ENCODE peak calls at places on chromosomes 2 and 18, in five cellular contexts. C, M, G, S and W are unnamed samples.

GRCh38 chr2:131584380-131584779 is 56.7 kb downstream of the CCDC74A start:
- DNase-seq in C (no peak), M (no peak), G (no peak), S (no peak), W (no peak)

GRCh38 chr18:8052237-8052701 is 485.2 kb downstream of the PTPRM start:
- DNase-seq in C (no peak), M (no peak), G (no peak), S (no peak), W (no peak)

GRCh38 chr2:109558076-109558882 is 55.5 kb downstream of the SEPTIN10 start:
- DNase-seq in C (no peak), M (peak), G (no peak), S (no peak), W (no peak)

GRCh38 chr2:890791-891190 is 59.9 kb upstream of the SNTG2 start:
- DNase-seq in C (no peak), M (peak), G (no peak), S (no peak), W (no peak)

GRCh38 chr2:213281156-213281555 is 3.1 kb upstream of the SPAG16 start:
- DNase-seq in C (no peak), M (peak), G (no peak), S (no peak), W (no peak)

GRCh38 chr18:27143580-27144287 is 41.4 kb downstream of the CHST9 start:
- DNase-seq in C (no peak), M (no peak), G (no peak), S (no peak), W (no peak)

GRCh38 chr2:8514748-8515389 is 167.0 kb upstream of the ID2 start:
- DNase-seq in C (peak), M (no peak), G (no peak), S (peak), W (peak)

GRCh38 chr2:43634604-43635306 is 2.3 kb upstream of the PLEKHH2 start:
- DNase-seq in C (no peak), M (peak), G (no peak), S (peak), W (no peak)

GRCh38 chr2:145623136-145623535 is 1103.2 kb upstream of the ZEB2 start:
- DNase-seq in C (no peak), M (peak), G (no peak), S (no peak), W (no peak)

GRCh38 chr18:59454909-59455727 is 96.1 kb upstream of the LMAN1 start:
- DNase-seq in C (no peak), M (no peak), G (no peak), S (peak), W (no peak)

GRCh38 chr18:24659837-24660720 is 199.6 kb downstream of the HRH4 start:
- DNase-seq in C (peak), M (peak), G (peak), S (no peak), W (no peak)

GRCh38 chr2:150554046-150554445 is 66.6 kb upstream of the RND3 start:
- DNase-seq in C (no peak), M (no peak), G (no peak), S (no peak), W (no peak)

GRCh38 chr2:29632018-29632417 is 289.4 kb downstream of the ALK start:
- DNase-seq in C (no peak), M (no peak), G (no peak), S (no peak), W (no peak)

GRCh38 chr2:37926635-37927034 is 1.5 kb downstream of the RMDN2 start:
- DNase-seq in C (no peak), M (no peak), G (no peak), S (no peak), W (no peak)

GRCh38 chr2:71751590-71751989 is 298.2 kb downstream of the DYSF start:
- DNase-seq in C (no peak), M (no peak), G (no peak), S (no peak), W (no peak)

GRCh38 chr18:11502368-11502767 is 107.0 kb upstream of the SLC35G4 start:
- DNase-seq in C (no peak), M (peak), G (no peak), S (no peak), W (no peak)

GRCh38 chr2:188940171-188940570 is 34.0 kb upstream of the COL3A1 start:
- DNase-seq in C (no peak), M (no peak), G (no peak), S (no peak), W (no peak)

GRCh38 chr18:42064109-42064508 is 109.1 kb downstream of the PIK3C3 start:
- DNase-seq in C (no peak), M (no peak), G (no peak), S (no peak), W (no peak)

GRCh38 chr18:45775241-45775676 is 50.2 kb upstream of the SIGLEC15 start:
- DNase-seq in C (peak), M (peak), G (peak), S (no peak), W (peak)

GRCh38 chr2:240571314-240571973 is 3.2 kb downstream of the RNPEPL1 start:
- DNase-seq in C (no peak), M (no peak), G (no peak), S (no peak), W (no peak)

GRCh38 chr18:45951021-45951714 is 16.0 kb downstream of the EPG5 start:
- DNase-seq in C (no peak), M (no peak), G (no peak), S (no peak), W (no peak)

GRCh38 chr2:236667526-236667925 is 97.9 kb downstream of the ACKR3 start:
- DNase-seq in C (no peak), M (no peak), G (no peak), S (no peak), W (no peak)

GRCh38 chr2:27960237-27960912 is 69.8 kb downstream of the BABAM2 start:
- DNase-seq in C (no peak), M (peak), G (no peak), S (no peak), W (no peak)

GRCh38 chr2:240255811-240256703 is 115.6 kb upstream of the OTOS start:
- DNase-seq in C (no peak), M (no peak), G (no peak), S (no peak), W (no peak)

GRCh38 chr18:48956378-48956777 is 5.6 kb upstream of the SMAD7 start:
- DNase-seq in C (no peak), M (no peak), G (no peak), S (no peak), W (no peak)

GRCh38 chr18:52118684-52119083 is 221.3 kb upstream of the DCC start:
- DNase-seq in C (no peak), M (no peak), G (no peak), S (no peak), W (no peak)

GRCh38 chr2:26305575-26305974 is 40.4 kb upstream of the SELENOI start:
- DNase-seq in C (no peak), M (no peak), G (no peak), S (no peak), W (no peak)

GRCh38 chr18:11040823-11041712 is 108.3 kb downstream of the PIEZO2 start:
- DNase-seq in C (peak), M (peak), G (peak), S (peak), W (peak)